ENCODE peak calls at places on chromosomes 16 and 17, in seven cellular contexts. U, Y, D, H, C, T and W are unnamed samples.
A peak's percentile ranks its signal among the peaks of the same experiment; 100 is the strongest.

GRCh38 chr17:54992797-54993639 is 24.5 kb downstream of the STXBP4 start:
- DNase-seq in Y (no peak), D (peak; percentile 25), H (peak; percentile 20), T (peak; percentile 57), U (peak; percentile 53), C (no peak), W (peak; percentile 24)

GRCh38 chr16:23416816-23417215 is 36.2 kb downstream of the COG7 start:
- DNase-seq in U (no peak), Y (no peak), D (no peak), H (no peak), T (no peak), C (no peak), W (no peak)

GRCh38 chr16:85191341-85191965 is 79.2 kb upstream of the CIBAR2 start:
- DNase-seq in H (no peak), C (no peak), D (no peak), U (no peak), T (no peak), Y (no peak), W (no peak)

GRCh38 chr16:16062023-16062932 is 112.9 kb downstream of the ABCC1 start:
- DNase-seq in T (peak; percentile 37), H (no peak), Y (peak; percentile 15), D (peak; percentile 99), U (no peak), C (no peak), W (peak; percentile 98)

GRCh38 chr17:60851181-60851580 is 173.5 kb downstream of the BCAS3 start:
- DNase-seq in U (no peak), C (no peak), D (no peak), T (no peak), Y (no peak), H (no peak), W (no peak)

GRCh38 chr16:26801628-26802027 is 265.1 kb upstream of the C16orf82 start:
- DNase-seq in H (no peak), T (no peak), D (no peak), Y (no peak), C (no peak), U (no peak), W (no peak)

GRCh38 chr17:15918661-15919259 is 26.2 kb upstream of the ADORA2B start:
- DNase-seq in U (no peak), T (peak; percentile 47), D (no peak), H (no peak), C (peak; percentile 23), Y (no peak), W (no peak)

GRCh38 chr16:6032438-6032837 is 934.8 kb upstream of the EEF2KMT start:
- DNase-seq in T (peak; percentile 3), D (no peak), C (no peak), H (no peak), U (no peak), Y (no peak), W (no peak)

GRCh38 chr16:67773099-67773498 is 33.3 kb downstream of the RANBP10 start:
- DNase-seq in T (no peak), D (no peak), H (no peak), Y (no peak), C (no peak), U (no peak), W (no peak)

GRCh38 chr17:50219345-50219744 is 17.9 kb upstream of the COL1A1 start:
- DNase-seq in T (peak; percentile 93), H (no peak), D (no peak), U (no peak), C (no peak), Y (no peak), W (no peak)

GRCh38 chr16:30005341-30006094 is 5.3 kb downstream of the DOC2A start:
- DNase-seq in D (no peak), C (no peak), H (peak; percentile 55), T (peak; percentile 57), U (no peak), Y (peak; percentile 43), W (peak; percentile 27)

GRCh38 chr16:14249291-14250032 is 178.3 kb downstream of the MRTFB start:
- DNase-seq in Y (peak; percentile 40), H (peak; percentile 50), U (peak; percentile 12), D (no peak), C (no peak), T (peak; percentile 59), W (peak; percentile 25)